ENCODE peak calls at places on chromosomes 16 and 17, in seven cellular contexts. One of them, this sample, is unnamed.

GRCh38 chr17:2090804-2091534 is 36.1 kb downstream of the HIC1 start:
- DNase-seq in foreskin fibroblast: peak
- DNase-seq in type B pancreatic cell: no peak
- DNase-seq in NCI-H748 treated with DMSO at 0.1 percent for 48 hours: no peak
- DNase-seq in KBM-7: no peak
- DNase-seq in stomach: no peak
- DNase-seq in EH: peak
- DNase-seq in this sample: no peak

GRCh38 chr16:9798474-9798873 is 383.8 kb downstream of the GRIN2A start:
- DNase-seq in stomach: no peak
- DNase-seq in NCI-H748 treated with DMSO at 0.1 percent for 48 hours: no peak
- DNase-seq in KBM-7: no peak
- DNase-seq in type B pancreatic cell: no peak
- DNase-seq in foreskin fibroblast: no peak
- DNase-seq in EH: no peak
- DNase-seq in this sample: no peak

GRCh38 chr16:23482778-23483177 is 27.5 kb downstream of the GGA2 start:
- DNase-seq in NCI-H748 treated with DMSO at 0.1 percent for 48 hours: no peak
- DNase-seq in stomach: no peak
- DNase-seq in foreskin fibroblast: no peak
- DNase-seq in EH: no peak
- DNase-seq in KBM-7: no peak
- DNase-seq in type B pancreatic cell: no peak
- DNase-seq in this sample: no peak

GRCh38 chr17:6800422-6801027 is 24.5 kb downstream of the FBXO39 start:
- DNase-seq in KBM-7: no peak
- DNase-seq in foreskin fibroblast: no peak
- DNase-seq in EH: no peak
- DNase-seq in type B pancreatic cell: no peak
- DNase-seq in NCI-H748 treated with DMSO at 0.1 percent for 48 hours: no peak
- DNase-seq in stomach: no peak
- DNase-seq in this sample: no peak

GRCh38 chr17:71409137-71409536 is 711.7 kb upstream of the SOX9 start:
- DNase-seq in type B pancreatic cell: no peak
- DNase-seq in EH: no peak
- DNase-seq in stomach: no peak
- DNase-seq in NCI-H748 treated with DMSO at 0.1 percent for 48 hours: no peak
- DNase-seq in KBM-7: no peak
- DNase-seq in foreskin fibroblast: no peak
- DNase-seq in this sample: no peak

GRCh38 chr17:43661699-43662431 is at the start of gene MEOX1:
- DNase-seq in NCI-H748 treated with DMSO at 0.1 percent for 48 hours: no peak
- DNase-seq in KBM-7: no peak
- DNase-seq in stomach: no peak
- DNase-seq in EH: peak
- DNase-seq in foreskin fibroblast: peak
- DNase-seq in type B pancreatic cell: no peak
- DNase-seq in this sample: no peak

GRCh38 chr16:50612849-50613198 is 64.6 kb downstream of the NKD1 start:
- DNase-seq in stomach: no peak
- DNase-seq in type B pancreatic cell: no peak
- DNase-seq in EH: no peak
- DNase-seq in KBM-7: no peak
- DNase-seq in NCI-H748 treated with DMSO at 0.1 percent for 48 hours: no peak
- DNase-seq in foreskin fibroblast: no peak
- DNase-seq in this sample: no peak

GRCh38 chr17:75856062-75856681 is 1.0 kb upstream of the WBP2 start:
- DNase-seq in EH: no peak
- DNase-seq in foreskin fibroblast: no peak
- DNase-seq in NCI-H748 treated with DMSO at 0.1 percent for 48 hours: no peak
- DNase-seq in stomach: peak
- DNase-seq in KBM-7: peak
- DNase-seq in type B pancreatic cell: peak
- DNase-seq in this sample: no peak

GRCh38 chr17:5291683-5292082 is 9.6 kb downstream of the RABEP1 start:
- DNase-seq in KBM-7: no peak
- DNase-seq in EH: no peak
- DNase-seq in NCI-H748 treated with DMSO at 0.1 percent for 48 hours: no peak
- DNase-seq in type B pancreatic cell: no peak
- DNase-seq in foreskin fibroblast: no peak
- DNase-seq in stomach: no peak
- DNase-seq in this sample: no peak

GRCh38 chr16:12434567-12434966 is 369.1 kb downstream of the CPPED1 start:
- DNase-seq in type B pancreatic cell: no peak
- DNase-seq in EH: no peak
- DNase-seq in foreskin fibroblast: no peak
- DNase-seq in KBM-7: no peak
- DNase-seq in stomach: no peak
- DNase-seq in NCI-H748 treated with DMSO at 0.1 percent for 48 hours: no peak
- DNase-seq in this sample: no peak

GRCh38 chr17:39755550-39756375 is 18.0 kb downstream of the GRB7 start:
- DNase-seq in foreskin fibroblast: no peak
- DNase-seq in EH: no peak
- DNase-seq in NCI-H748 treated with DMSO at 0.1 percent for 48 hours: no peak
- DNase-seq in type B pancreatic cell: no peak
- DNase-seq in stomach: no peak
- DNase-seq in KBM-7: peak
- DNase-seq in this sample: no peak

GRCh38 chr17:32264140-32264799 is 1.4 kb upstream of the RHBDL3 start:
- DNase-seq in KBM-7: no peak
- DNase-seq in type B pancreatic cell: no peak
- DNase-seq in EH: no peak
- DNase-seq in stomach: no peak
- DNase-seq in NCI-H748 treated with DMSO at 0.1 percent for 48 hours: no peak
- DNase-seq in foreskin fibroblast: no peak
- DNase-seq in this sample: no peak

GRCh38 chr17:33017366-33017765 is 25.7 kb downstream of the SPACA3 start:
- DNase-seq in foreskin fibroblast: no peak
- DNase-seq in stomach: no peak
- DNase-seq in NCI-H748 treated with DMSO at 0.1 percent for 48 hours: no peak
- DNase-seq in type B pancreatic cell: no peak
- DNase-seq in KBM-7: no peak
- DNase-seq in EH: no peak
- DNase-seq in this sample: no peak

GRCh38 chr16:1430214-1430758 is 592 bp upstream of the PERCC1 start:
- DNase-seq in NCI-H748 treated with DMSO at 0.1 percent for 48 hours: no peak
- DNase-seq in type B pancreatic cell: no peak
- DNase-seq in KBM-7: no peak
- DNase-seq in EH: no peak
- DNase-seq in stomach: no peak
- DNase-seq in foreskin fibroblast: no peak
- DNase-seq in this sample: no peak

GRCh38 chr17:28807925-28808641 is 34.5 kb downstream of the FAM222B start:
- DNase-seq in NCI-H748 treated with DMSO at 0.1 percent for 48 hours: peak
- DNase-seq in EH: peak
- DNase-seq in foreskin fibroblast: peak
- DNase-seq in KBM-7: peak
- DNase-seq in type B pancreatic cell: no peak
- DNase-seq in stomach: no peak
- DNase-seq in this sample: peak

GRCh38 chr16:3256146-3256875 is at the start of gene MEFV:
- DNase-seq in KBM-7: no peak
- DNase-seq in NCI-H748 treated with DMSO at 0.1 percent for 48 hours: no peak
- DNase-seq in EH: peak
- DNase-seq in type B pancreatic cell: no peak
- DNase-seq in foreskin fibroblast: no peak
- DNase-seq in stomach: no peak
- DNase-seq in this sample: no peak

GRCh38 chr17:75638893-75639292 is 5.7 kb downstream of the SMIM5 start:
- DNase-seq in stomach: no peak
- DNase-seq in NCI-H748 treated with DMSO at 0.1 percent for 48 hours: no peak
- DNase-seq in type B pancreatic cell: no peak
- DNase-seq in KBM-7: no peak
- DNase-seq in foreskin fibroblast: no peak
- DNase-seq in EH: no peak
- DNase-seq in this sample: no peak